ENCODE peak calls at places on chromosomes 12 and 14, in eight cellular contexts. G is GM18507; R is A172; T is Calu3; O is choroid plexus epithelial cell; Y is activated CD4-positive, alpha-beta T cell treated with anti-CD3 and anti-CD28 coated beads, Interleukin-2, amount 10 ng/mL, durations not matched to agents 7 days and 5 days; J is left ventricle myocardium inferior; Q is stimulated activated CD4-positive, alpha-beta T cell treated with anti-CD3 and anti-CD28 coated beads, Interleukin-15, amount 100 ng/mL, for 1 hour. B is an unnamed sample.

GRCh38 chr12:9039397-9039977 is 50.1 kb downstream of the KLRG1 start:
- DNase-seq in G (peak), R (peak), T (peak), O (peak), Y (peak), J (no peak), Q (no peak), B (peak)

GRCh38 chr12:102511575-102511974 is 31.2 kb upstream of the IGF1 start:
- DNase-seq in G (no peak), R (no peak), T (no peak), O (no peak), Y (no peak), J (no peak), Q (no peak), B (no peak)

GRCh38 chr14:67487937-67488893 is at the start of gene TMEM229B:
- DNase-seq in G (peak), R (peak), T (no peak), O (peak), Y (peak), J (no peak), Q (peak), B (no peak)

GRCh38 chr14:24032727-24033418 is 18.9 kb upstream of the CARMIL3 start:
- DNase-seq in G (no peak), R (no peak), T (peak), O (peak), Y (no peak), J (no peak), Q (no peak), B (peak)

GRCh38 chr12:109996483-109996853 is 300 bp upstream of the GIT2 start:
- DNase-seq in G (no peak), R (no peak), T (no peak), O (no peak), Y (no peak), J (no peak), Q (no peak), B (no peak)

GRCh38 chr12:116033765-116034164 is 243.7 kb downstream of the MED13L start:
- DNase-seq in G (no peak), R (no peak), T (no peak), O (no peak), Y (no peak), J (no peak), Q (no peak), B (no peak)

GRCh38 chr12:46803517-46803916 is 22.3 kb downstream of the SLC38A4 start:
- DNase-seq in G (no peak), R (no peak), T (no peak), O (no peak), Y (no peak), J (no peak), Q (no peak), B (no peak)

GRCh38 chr12:120231316-120232011 is 30.6 kb upstream of the RPLP0 start:
- DNase-seq in G (no peak), R (peak), T (peak), O (peak), Y (peak), J (peak), Q (peak), B (peak)

GRCh38 chr14:38721822-38722431 is 381.1 kb downstream of the SEC23A start:
- DNase-seq in G (no peak), R (peak), T (peak), O (peak), Y (peak), J (peak), Q (no peak), B (peak)

GRCh38 chr12:50786498-50787231 is 22.8 kb downstream of the ATF1 start:
- DNase-seq in G (no peak), R (peak), T (peak), O (peak), Y (no peak), J (no peak), Q (no peak), B (peak)

GRCh38 chr12:3718100-3718499 is 34.8 kb downstream of the CRACR2A start:
- DNase-seq in G (no peak), R (no peak), T (no peak), O (no peak), Y (no peak), J (no peak), Q (no peak), B (no peak)

GRCh38 chr12:103350116-103350515 is 145.7 kb downstream of the C12orf42 start:
- DNase-seq in G (no peak), R (no peak), T (no peak), O (no peak), Y (no peak), J (no peak), Q (no peak), B (no peak)

GRCh38 chr14:89681086-89682018 is 264.3 kb upstream of the FOXN3 start:
- DNase-seq in G (no peak), R (no peak), T (no peak), O (no peak), Y (peak), J (no peak), Q (peak), B (no peak)

GRCh38 chr12:90899456-90900182 is 55.4 kb downstream of the CCER1 start:
- DNase-seq in G (no peak), R (peak), T (no peak), O (peak), Y (no peak), J (no peak), Q (no peak), B (peak)

GRCh38 chr12:26319511-26319910 is 124.1 kb downstream of the SSPN start:
- DNase-seq in G (no peak), R (peak), T (no peak), O (peak), Y (no peak), J (peak), Q (no peak), B (peak)

GRCh38 chr12:107417004-107417403 is 268.6 kb upstream of the PWP1 start:
- DNase-seq in G (no peak), R (no peak), T (no peak), O (no peak), Y (no peak), J (no peak), Q (no peak), B (no peak)

GRCh38 chr14:84646791-84647500 is 883.0 kb upstream of the FLRT2 start:
- DNase-seq in G (no peak), R (no peak), T (no peak), O (peak), Y (no peak), J (no peak), Q (no peak), B (peak)

GRCh38 chr12:93500201-93500600 is 32.9 kb downstream of the MRPL42 start:
- DNase-seq in G (no peak), R (no peak), T (no peak), O (no peak), Y (no peak), J (no peak), Q (no peak), B (no peak)

GRCh38 chr14:23539209-23539866 is 12.2 kb downstream of the ZFHX2 start:
- DNase-seq in G (peak), R (peak), T (peak), O (peak), Y (peak), J (no peak), Q (no peak), B (peak)

GRCh38 chr14:74542056-74542685 is 48.6 kb downstream of the ISCA2 start:
- DNase-seq in G (no peak), R (no peak), T (no peak), O (no peak), Y (no peak), J (no peak), Q (no peak), B (no peak)

GRCh38 chr12:122659579-122659978 is 43.6 kb downstream of the HCAR2 start:
- DNase-seq in G (no peak), R (no peak), T (no peak), O (no peak), Y (no peak), J (peak), Q (no peak), B (no peak)

GRCh38 chr14:77616454-77617229 is at the start of gene SPTLC2:
- DNase-seq in G (peak), R (peak), T (peak), O (peak), Y (peak), J (peak), Q (peak), B (peak)

GRCh38 chr12:103824845-103825244 is 16.2 kb downstream of the NT5DC3 start:
- DNase-seq in G (no peak), R (no peak), T (no peak), O (no peak), Y (no peak), J (no peak), Q (no peak), B (no peak)

GRCh38 chr12:64729909-64730584 is 29.2 kb downstream of the GNS start:
- DNase-seq in G (no peak), R (no peak), T (no peak), O (no peak), Y (peak), J (no peak), Q (no peak), B (no peak)

GRCh38 chr14:90661881-90662280 is 154.3 kb downstream of the TTC7B start:
- DNase-seq in G (no peak), R (no peak), T (no peak), O (no peak), Y (no peak), J (no peak), Q (no peak), B (no peak)

GRCh38 chr12:62922539-62922938 is 12.4 kb downstream of the PPM1H start:
- DNase-seq in G (no peak), R (no peak), T (no peak), O (peak), Y (no peak), J (no peak), Q (no peak), B (peak)

GRCh38 chr12:14367097-14367661 is 1.7 kb downstream of the ATF7IP start:
- DNase-seq in G (no peak), R (peak), T (no peak), O (peak), Y (peak), J (no peak), Q (no peak), B (peak)

GRCh38 chr14:90424075-90424474 is 27.2 kb downstream of the CALM1 start:
- DNase-seq in G (no peak), R (no peak), T (no peak), O (no peak), Y (no peak), J (no peak), Q (no peak), B (no peak)

GRCh38 chr12:101647711-101648110 is 49.7 kb upstream of the CHPT1 start:
- DNase-seq in G (no peak), R (no peak), T (no peak), O (no peak), Y (no peak), J (no peak), Q (no peak), B (no peak)

GRCh38 chr14:63302135-63302534 is 16.6 kb downstream of the GPHB5 start:
- DNase-seq in G (no peak), R (no peak), T (no peak), O (no peak), Y (no peak), J (no peak), Q (no peak), B (no peak)

GRCh38 chr14:52351561-52352491 is 37.7 kb downstream of the PTGER2 start:
- DNase-seq in G (peak), R (peak), T (no peak), O (peak), Y (peak), J (no peak), Q (no peak), B (no peak)

GRCh38 chr12:80118565-80119337 is 19.4 kb downstream of the OTOGL start:
- DNase-seq in G (no peak), R (no peak), T (no peak), O (no peak), Y (no peak), J (no peak), Q (no peak), B (no peak)

GRCh38 chr12:53113951-53114350 is 10.7 kb downstream of the SOAT2 start:
- DNase-seq in G (no peak), R (no peak), T (no peak), O (no peak), Y (no peak), J (no peak), Q (no peak), B (no peak)

GRCh38 chr14:24053548-24054323 is 1.9 kb downstream of the CARMIL3 start:
- DNase-seq in G (no peak), R (no peak), T (no peak), O (no peak), Y (no peak), J (no peak), Q (no peak), B (no peak)

GRCh38 chr14:74713395-74713735 is 421 bp downstream of the FCF1 start:
- DNase-seq in G (no peak), R (no peak), T (no peak), O (no peak), Y (no peak), J (no peak), Q (no peak), B (no peak)

GRCh38 chr14:100030441-100031153 is 34.6 kb upstream of the EVL start:
- DNase-seq in G (no peak), R (peak), T (no peak), O (peak), Y (no peak), J (no peak), Q (no peak), B (peak)

GRCh38 chr12:76919388-76920181 is 40.8 kb upstream of the CSRP2 start:
- DNase-seq in G (no peak), R (no peak), T (no peak), O (no peak), Y (no peak), J (no peak), Q (no peak), B (no peak)

GRCh38 chr12:93408813-93409212 is 31.1 kb downstream of the NUDT4 start:
- DNase-seq in G (no peak), R (no peak), T (no peak), O (peak), Y (no peak), J (no peak), Q (no peak), B (no peak)

GRCh38 chr14:50532502-50533313 is at the start of gene MAP4K5:
- DNase-seq in G (peak), R (peak), T (peak), O (peak), Y (peak), J (peak), Q (peak), B (peak)

B was measured in LHCN-M2.